ENCODE peak calls at places on chromosomes 7 and 10, in eight cellular contexts. A, R, J, V, M, E, B and X are unnamed samples.

GRCh38 chr10:23344251-23344841 is at the start of gene C10orf67:
- DNase-seq in A (no peak), R (peak), J (no peak), V (peak), M (no peak), E (no peak), B (peak), X (no peak)

GRCh38 chr10:78852856-78853255 is 215.9 kb upstream of the ZMIZ1 start:
- DNase-seq in A (no peak), R (no peak), J (peak), V (no peak), M (peak), E (peak), B (peak), X (no peak)

GRCh38 chr10:120423350-120424197 is 33.5 kb upstream of the PLPP4 start:
- DNase-seq in A (no peak), R (peak), J (peak), V (no peak), M (peak), E (peak), B (peak), X (no peak)

GRCh38 chr7:27655184-27655583 is 7.5 kb downstream of the HIBADH start:
- DNase-seq in A (no peak), R (no peak), J (no peak), V (no peak), M (no peak), E (no peak), B (no peak), X (no peak)

GRCh38 chr10:35216303-35216905 is 89.8 kb downstream of the CREM start:
- DNase-seq in A (no peak), R (no peak), J (peak), V (peak), M (no peak), E (no peak), B (no peak), X (no peak)

GRCh38 chr10:61406282-61406681 is 46.9 kb downstream of the TMEM26 start:
- DNase-seq in A (no peak), R (no peak), J (no peak), V (no peak), M (no peak), E (no peak), B (no peak), X (no peak)

GRCh38 chr10:15345450-15345849 is 25.6 kb downstream of the FAM171A1 start:
- DNase-seq in A (no peak), R (no peak), J (no peak), V (no peak), M (no peak), E (no peak), B (no peak), X (no peak)

GRCh38 chr7:98284335-98285036 is 3.0 kb downstream of the BRI3 start:
- DNase-seq in A (peak), R (no peak), J (no peak), V (peak), M (no peak), E (no peak), B (peak), X (no peak)

GRCh38 chr10:13253726-13254125 is 19.6 kb upstream of the UCMA start:
- DNase-seq in A (no peak), R (no peak), J (no peak), V (no peak), M (no peak), E (no peak), B (no peak), X (no peak)

GRCh38 chr7:87608443-87608842 is 7.8 kb upstream of the ABCB1 start:
- DNase-seq in A (no peak), R (no peak), J (no peak), V (no peak), M (no peak), E (no peak), B (no peak), X (no peak)

GRCh38 chr7:127760436-127761031 is 108.5 kb downstream of the SND1 start:
- DNase-seq in A (no peak), R (no peak), J (no peak), V (no peak), M (no peak), E (no peak), B (no peak), X (no peak)

GRCh38 chr10:13219685-13220670 is 14.2 kb downstream of the UCMA start:
- DNase-seq in A (no peak), R (no peak), J (peak), V (peak), M (peak), E (peak), B (peak), X (no peak)

GRCh38 chr10:29158066-29158465 is 130.8 kb upstream of the LYZL1 start:
- DNase-seq in A (no peak), R (no peak), J (no peak), V (no peak), M (no peak), E (no peak), B (no peak), X (no peak)

GRCh38 chr10:99523251-99523773 is 9.4 kb upstream of the NKX2-3 start:
- DNase-seq in A (no peak), R (no peak), J (no peak), V (no peak), M (no peak), E (no peak), B (no peak), X (no peak)

GRCh38 chr7:135204876-135205275 is 6.5 kb downstream of the WDR91 start:
- DNase-seq in A (no peak), R (no peak), J (no peak), V (no peak), M (no peak), E (no peak), B (no peak), X (no peak)

GRCh38 chr7:16026253-16027020 is 340.0 kb upstream of the MEOX2 start:
- DNase-seq in A (no peak), R (no peak), J (no peak), V (no peak), M (no peak), E (no peak), B (peak), X (no peak)

GRCh38 chr7:105649727-105650381 is 68.6 kb upstream of the EFCAB10 start:
- DNase-seq in A (no peak), R (no peak), J (no peak), V (no peak), M (no peak), E (no peak), B (peak), X (no peak)

GRCh38 chr10:16477757-16478156 is 40.9 kb downstream of the PTER start:
- DNase-seq in A (no peak), R (no peak), J (no peak), V (no peak), M (no peak), E (no peak), B (no peak), X (no peak)

GRCh38 chr7:154304740-154305679 is 252.8 kb downstream of the DPP6 start:
- DNase-seq in A (no peak), R (peak), J (no peak), V (no peak), M (no peak), E (no peak), B (no peak), X (no peak)

GRCh38 chr7:25311346-25311745 is 83.1 kb upstream of the NPVF start:
- DNase-seq in A (no peak), R (no peak), J (no peak), V (no peak), M (no peak), E (no peak), B (no peak), X (no peak)

GRCh38 chr10:114289096-114289436 is 50.0 kb downstream of the VWA2 start:
- DNase-seq in A (no peak), R (no peak), J (no peak), V (no peak), M (no peak), E (no peak), B (no peak), X (no peak)

GRCh38 chr7:158991824-158992621 is 135.7 kb downstream of the DYNC2I1 start:
- DNase-seq in A (no peak), R (no peak), J (no peak), V (no peak), M (no peak), E (no peak), B (no peak), X (no peak)

GRCh38 chr10:102289356-102289755 is 44.0 kb downstream of the GBF1 start:
- DNase-seq in A (no peak), R (no peak), J (no peak), V (no peak), M (no peak), E (no peak), B (no peak), X (no peak)

GRCh38 chr7:1669954-1670893 is at the start of gene ELFN1:
- DNase-seq in A (peak), R (peak), J (peak), V (peak), M (no peak), E (peak), B (peak), X (peak)

GRCh38 chr7:11130012-11130411 is 156.3 kb downstream of the PHF14 start:
- DNase-seq in A (no peak), R (no peak), J (no peak), V (no peak), M (no peak), E (no peak), B (no peak), X (no peak)

GRCh38 chr7:47950714-47951113 is 2.4 kb upstream of the PKD1L1 start:
- DNase-seq in A (no peak), R (no peak), J (no peak), V (no peak), M (no peak), E (no peak), B (no peak), X (no peak)

GRCh38 chr10:105017116-105017515 is 376.0 kb downstream of the SORCS3 start:
- DNase-seq in A (no peak), R (no peak), J (no peak), V (no peak), M (no peak), E (no peak), B (no peak), X (no peak)

GRCh38 chr7:55478700-55479099 is 93.6 kb downstream of the VOPP1 start:
- DNase-seq in A (no peak), R (no peak), J (peak), V (no peak), M (no peak), E (no peak), B (no peak), X (no peak)

GRCh38 chr10:17038627-17039026 is 91.0 kb downstream of the CUBN start:
- DNase-seq in A (no peak), R (no peak), J (no peak), V (peak), M (no peak), E (no peak), B (peak), X (no peak)

GRCh38 chr7:132544025-132544424 is 32.2 kb downstream of the PLXNA4 start:
- DNase-seq in A (no peak), R (no peak), J (no peak), V (no peak), M (no peak), E (no peak), B (no peak), X (no peak)

GRCh38 chr7:84113286-84113685 is 81.3 kb downstream of the SEMA3A start:
- DNase-seq in A (no peak), R (no peak), J (no peak), V (no peak), M (no peak), E (no peak), B (no peak), X (no peak)

GRCh38 chr10:22427101-22427500 is 81.8 kb downstream of the SPAG6 start:
- DNase-seq in A (no peak), R (no peak), J (no peak), V (no peak), M (peak), E (no peak), B (peak), X (no peak)

GRCh38 chr10:110845756-110846620 is 25.7 kb upstream of the PDCD4 start:
- DNase-seq in A (no peak), R (no peak), J (no peak), V (no peak), M (no peak), E (no peak), B (no peak), X (no peak)

GRCh38 chr7:1893451-1893850 is 223.4 kb downstream of the ELFN1 start:
- DNase-seq in A (no peak), R (no peak), J (no peak), V (no peak), M (no peak), E (no peak), B (no peak), X (no peak)

DNA sequence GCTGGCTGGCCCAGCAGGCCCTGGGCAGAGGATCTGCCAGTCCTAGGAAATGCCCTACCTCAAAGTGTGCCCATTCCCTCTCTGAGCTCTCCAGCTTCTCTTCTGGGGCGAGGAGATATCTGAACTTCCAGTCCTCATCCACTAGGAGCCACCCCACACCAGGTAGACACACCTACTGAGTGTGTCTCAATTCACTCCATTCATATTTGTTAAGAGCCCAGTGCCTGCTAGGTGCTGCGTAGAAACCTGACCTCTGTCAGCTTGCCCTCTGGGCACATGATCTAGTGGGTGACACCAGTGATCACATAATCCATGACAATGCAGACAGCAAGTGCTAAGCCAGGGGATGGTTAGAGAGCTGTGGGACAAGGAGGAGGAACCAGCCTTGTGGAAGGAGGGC is 81.5 kb downstream of the COL13A1 start:
- DNase-seq in A (no peak), R (no peak), J (no peak), V (no peak), M (no peak), E (peak), B (no peak), X (no peak)
- TF ChIP-seq CTCF in A (no peak), R (no peak), J (no peak), V (no peak), M (peak), E (no peak), B (no peak), X (no peak)

GRCh38 chr7:69067397-69067796 is 530.9 kb upstream of the AUTS2 start:
- DNase-seq in A (no peak), R (no peak), J (peak), V (no peak), M (no peak), E (no peak), B (peak), X (no peak)
- TF ChIP-seq CTCF in A (no peak), R (peak), J (peak), V (no peak), M (no peak), E (no peak), B (peak), X (no peak)

DNA sequence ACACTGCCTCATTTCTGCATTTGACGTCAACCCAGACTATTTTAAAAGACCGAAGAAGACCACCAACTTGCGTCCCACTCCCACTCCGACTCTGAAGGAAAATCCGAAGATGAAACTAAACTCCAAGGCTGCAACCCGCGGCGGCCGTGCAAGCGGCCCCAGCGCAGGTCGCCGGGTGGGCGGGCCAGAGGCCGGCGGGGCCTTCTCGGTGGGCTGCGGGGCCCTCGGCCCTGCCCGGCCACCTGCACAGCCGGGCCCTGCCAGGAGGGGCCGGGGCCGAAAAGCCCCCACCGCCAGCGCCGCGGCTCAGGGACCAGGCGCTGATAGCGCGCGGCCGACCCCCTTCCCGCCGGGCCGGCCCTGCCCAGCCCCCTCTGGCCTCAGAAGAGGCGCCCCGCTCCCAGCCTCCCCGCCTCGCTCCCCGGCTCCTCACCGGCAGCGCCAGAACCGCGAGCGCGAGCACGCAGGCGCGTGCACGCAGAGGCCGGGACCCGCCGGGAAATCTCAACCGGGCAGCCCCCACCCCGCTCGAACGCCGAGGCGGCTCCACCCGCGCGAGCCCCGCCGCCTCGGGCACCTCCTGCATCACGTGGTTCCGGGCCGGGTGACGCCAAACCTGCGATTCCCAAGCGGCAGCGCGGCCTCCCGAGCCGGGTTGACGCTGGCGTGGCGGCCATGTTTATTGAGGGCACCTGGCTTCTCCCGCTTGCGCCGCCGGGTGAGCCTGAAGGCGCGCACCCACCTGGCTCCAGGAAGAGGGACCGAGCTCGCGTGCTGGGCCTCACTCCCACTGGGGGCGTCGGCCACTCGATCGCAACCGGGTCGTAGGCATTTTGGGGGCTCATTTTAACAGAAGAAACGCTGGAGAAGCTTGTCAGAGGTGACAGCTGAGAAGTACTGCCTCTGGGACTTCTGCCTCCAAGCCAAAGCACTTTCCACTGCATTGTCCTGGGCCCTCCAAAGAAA is at the start of gene C7orf25:
- DNase-seq in A (peak), R (peak), J (peak), V (peak), M (peak), E (peak), B (peak), X (peak)
- TF ChIP-seq CTCF in A (no peak), R (no peak), J (no peak), V (peak), M (no peak), E (no peak), B (no peak), X (no peak)

GRCh38 chr7:94228223-94228622 is 166.5 kb upstream of the COL1A2 start:
- DNase-seq in A (no peak), R (no peak), J (no peak), V (no peak), M (no peak), E (no peak), B (no peak), X (no peak)

GRCh38 chr7:94222516-94222915 is 172.2 kb upstream of the COL1A2 start:
- DNase-seq in A (no peak), R (no peak), J (no peak), V (no peak), M (no peak), E (no peak), B (peak), X (no peak)

GRCh38 chr7:94228678-94229077 is 166.0 kb upstream of the COL1A2 start:
- DNase-seq in A (no peak), R (no peak), J (no peak), V (no peak), M (no peak), E (no peak), B (peak), X (no peak)

DNA sequence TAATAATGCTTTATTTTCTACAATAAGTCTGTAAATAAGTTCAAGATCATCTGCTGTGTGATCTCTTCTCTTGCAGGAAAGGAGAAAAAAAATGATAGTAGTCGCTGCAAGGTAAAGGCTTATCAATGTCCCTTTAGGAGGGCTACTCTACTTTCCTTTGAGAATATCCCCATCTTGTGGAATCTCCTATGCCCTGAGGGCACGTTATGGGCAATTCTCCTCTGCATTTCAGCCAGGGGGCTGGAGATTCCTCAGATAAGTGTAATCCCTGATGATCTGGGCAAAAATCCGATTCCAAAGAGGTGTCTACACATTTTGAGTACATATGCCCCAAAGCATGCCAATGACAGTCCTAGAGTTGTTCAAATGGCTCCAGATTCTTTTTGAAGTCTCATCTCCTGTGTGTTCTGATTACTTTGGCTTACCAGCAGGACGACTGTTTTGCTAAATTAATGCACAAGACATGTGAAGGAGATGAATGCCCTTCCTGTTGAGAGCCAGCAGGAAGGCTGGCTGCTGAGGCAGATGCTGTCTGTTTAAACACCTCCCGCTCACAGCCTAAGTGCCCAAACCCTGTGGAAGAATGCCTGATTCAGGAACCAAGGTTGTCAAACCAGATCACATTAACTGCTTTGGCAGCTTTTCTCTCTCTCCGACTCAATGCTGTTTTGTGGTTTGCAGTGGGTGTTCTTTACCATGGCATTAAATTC is 171.2 kb upstream of the COL1A2 start:
- DNase-seq in A (no peak), R (peak), J (no peak), V (no peak), M (peak), E (peak), B (peak), X (no peak)
- TF ChIP-seq CTCF in A (no peak), R (peak), J (no peak), V (peak), M (peak), E (no peak), B (peak), X (no peak)

GRCh38 chr7:108598153-108598552 is 28.5 kb downstream of the DNAJB9 start:
- DNase-seq in A (no peak), R (no peak), J (no peak), V (no peak), M (no peak), E (no peak), B (no peak), X (no peak)

GRCh38 chr7:108596560-108596959 is 26.9 kb downstream of the DNAJB9 start:
- DNase-seq in A (no peak), R (no peak), J (no peak), V (no peak), M (no peak), E (no peak), B (no peak), X (no peak)

GRCh38 chr7:108589874-108590273 is 20.2 kb downstream of the DNAJB9 start:
- DNase-seq in A (no peak), R (no peak), J (no peak), V (no peak), M (no peak), E (no peak), B (no peak), X (no peak)

DNA sequence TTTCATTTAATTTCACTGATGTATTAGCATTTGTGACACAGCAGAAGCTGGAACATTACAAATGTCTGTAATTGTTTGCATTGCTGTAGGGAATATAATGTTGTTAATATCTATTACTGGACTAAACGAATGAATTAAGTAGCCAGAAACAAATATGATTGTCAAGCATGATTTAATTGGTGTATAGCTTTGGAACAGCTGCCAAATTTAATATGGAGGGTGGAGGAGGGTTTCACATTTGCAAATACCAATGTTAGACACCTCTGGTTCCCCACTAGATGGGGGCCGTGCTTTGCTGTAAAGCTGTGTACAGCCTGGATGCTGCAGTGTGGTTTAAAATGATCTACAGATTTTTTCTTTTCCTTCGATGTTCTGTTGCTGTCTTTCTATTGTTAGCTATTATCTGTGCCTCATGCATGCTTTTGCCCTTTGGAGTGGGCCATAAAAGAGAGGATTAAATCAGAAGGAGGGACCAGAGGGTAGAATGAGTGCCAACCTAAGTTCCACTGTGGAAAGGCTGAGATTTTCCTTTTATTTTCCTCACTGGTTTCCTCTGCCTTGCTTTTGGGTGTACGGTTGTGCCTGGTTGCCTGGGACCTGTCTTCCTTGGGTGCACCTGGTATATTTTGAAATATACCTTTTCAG is 23.1 kb downstream of the DNAJB9 start:
- DNase-seq in A (no peak), R (no peak), J (no peak), V (no peak), M (no peak), E (no peak), B (peak), X (no peak)
- TF ChIP-seq CTCF in A (no peak), R (peak), J (no peak), V (no peak), M (peak), E (no peak), B (peak), X (no peak)

GRCh38 chr10:90288403-90288933 is 569.4 kb downstream of the HTR7 start:
- DNase-seq in A (no peak), R (no peak), J (no peak), V (no peak), M (peak), E (no peak), B (peak), X (no peak)
- TF ChIP-seq CTCF in A (no peak), R (no peak), J (no peak), V (no peak), M (no peak), E (no peak), B (peak), X (no peak)